ENCODE peak calls at places on chromosomes 1 and 21, in ten cellular contexts. One of them, this sample, is unnamed.

GRCh38 chr1:151639466-151639865 is 27.6 kb downstream of the SNX27 start:
- DNase-seq in Calu3: peak; percentile 15
- DNase-seq in HTR-8/SVneo: no peak
- DNase-seq in mucosa of descending colon: no peak
- DNase-seq in MV-4-11: no peak
- DNase-seq in CMK: no peak
- DNase-seq in T-helper 17 cell: no peak
- DNase-seq in activated gamma-delta T cell: no peak
- DNase-seq in stimulated activated CD4-positive, alpha-beta T cell treated with anti-CD3 and anti-CD28 coated beads, TNF-alpha, amount 100 ng/mL, for 4 hours: no peak
- DNase-seq in RPMI8226: no peak
- DNase-seq in this sample: no peak

GRCh38 chr21:35933466-35933865 is 126.9 kb downstream of the SETD4 start:
- DNase-seq in Calu3: no peak
- DNase-seq in HTR-8/SVneo: peak; percentile 64
- DNase-seq in mucosa of descending colon: no peak
- DNase-seq in MV-4-11: peak; percentile 93
- DNase-seq in CMK: no peak
- DNase-seq in T-helper 17 cell: no peak
- DNase-seq in activated gamma-delta T cell: no peak
- DNase-seq in stimulated activated CD4-positive, alpha-beta T cell treated with anti-CD3 and anti-CD28 coated beads, TNF-alpha, amount 100 ng/mL, for 4 hours: no peak
- DNase-seq in RPMI8226: no peak
- DNase-seq in this sample: no peak

GRCh38 chr21:44300262-44300959 is 558 bp downstream of the PFKL start:
- DNase-seq in Calu3: peak; percentile 67
- DNase-seq in HTR-8/SVneo: peak; percentile 45
- DNase-seq in mucosa of descending colon: peak; percentile 90
- DNase-seq in MV-4-11: peak; percentile 19
- DNase-seq in CMK: peak; percentile 72
- DNase-seq in T-helper 17 cell: peak; percentile 59
- DNase-seq in activated gamma-delta T cell: peak; percentile 46
- DNase-seq in stimulated activated CD4-positive, alpha-beta T cell treated with anti-CD3 and anti-CD28 coated beads, TNF-alpha, amount 100 ng/mL, for 4 hours: peak; percentile 34
- DNase-seq in RPMI8226: peak; percentile 71
- DNase-seq in this sample: peak; percentile 57

GRCh38 chr21:31531967-31532366 is 127.5 kb upstream of the SOD1 start:
- DNase-seq in Calu3: no peak
- DNase-seq in HTR-8/SVneo: no peak
- DNase-seq in mucosa of descending colon: no peak
- DNase-seq in MV-4-11: no peak
- DNase-seq in CMK: no peak
- DNase-seq in T-helper 17 cell: no peak
- DNase-seq in activated gamma-delta T cell: no peak
- DNase-seq in stimulated activated CD4-positive, alpha-beta T cell treated with anti-CD3 and anti-CD28 coated beads, TNF-alpha, amount 100 ng/mL, for 4 hours: no peak
- DNase-seq in RPMI8226: no peak
- DNase-seq in this sample: no peak

GRCh38 chr21:21084179-21084578 is 86.0 kb downstream of the NCAM2 start:
- DNase-seq in Calu3: no peak
- DNase-seq in HTR-8/SVneo: no peak
- DNase-seq in mucosa of descending colon: no peak
- DNase-seq in MV-4-11: no peak
- DNase-seq in CMK: no peak
- DNase-seq in T-helper 17 cell: no peak
- DNase-seq in activated gamma-delta T cell: no peak
- DNase-seq in stimulated activated CD4-positive, alpha-beta T cell treated with anti-CD3 and anti-CD28 coated beads, TNF-alpha, amount 100 ng/mL, for 4 hours: no peak
- DNase-seq in RPMI8226: no peak
- DNase-seq in this sample: no peak

GRCh38 chr21:35046880-35047229 is 2.2 kb downstream of the RUNX1 start:
- DNase-seq in Calu3: peak; percentile 32
- DNase-seq in HTR-8/SVneo: peak; percentile 45
- DNase-seq in mucosa of descending colon: no peak
- DNase-seq in MV-4-11: no peak
- DNase-seq in CMK: no peak
- DNase-seq in T-helper 17 cell: no peak
- DNase-seq in activated gamma-delta T cell: no peak
- DNase-seq in stimulated activated CD4-positive, alpha-beta T cell treated with anti-CD3 and anti-CD28 coated beads, TNF-alpha, amount 100 ng/mL, for 4 hours: no peak
- DNase-seq in RPMI8226: no peak
- DNase-seq in this sample: peak; percentile 57

GRCh38 chr1:64965239-64966157 is 851 bp downstream of the JAK1 start:
- DNase-seq in Calu3: peak; percentile 48
- DNase-seq in HTR-8/SVneo: peak; percentile 26
- DNase-seq in mucosa of descending colon: peak; percentile 80
- DNase-seq in MV-4-11: peak; percentile 9
- DNase-seq in CMK: no peak
- DNase-seq in T-helper 17 cell: peak; percentile 71
- DNase-seq in activated gamma-delta T cell: peak; percentile 73
- DNase-seq in stimulated activated CD4-positive, alpha-beta T cell treated with anti-CD3 and anti-CD28 coated beads, TNF-alpha, amount 100 ng/mL, for 4 hours: peak; percentile 34
- DNase-seq in RPMI8226: peak; percentile 80
- DNase-seq in this sample: peak; percentile 38

GRCh38 chr1:197399691-197400521 is 131.9 kb downstream of the CRB1 start:
- DNase-seq in Calu3: peak; percentile 52
- DNase-seq in HTR-8/SVneo: peak; percentile 44
- DNase-seq in mucosa of descending colon: no peak
- DNase-seq in MV-4-11: peak; percentile 71
- DNase-seq in CMK: peak; percentile 24
- DNase-seq in T-helper 17 cell: no peak
- DNase-seq in activated gamma-delta T cell: no peak
- DNase-seq in stimulated activated CD4-positive, alpha-beta T cell treated with anti-CD3 and anti-CD28 coated beads, TNF-alpha, amount 100 ng/mL, for 4 hours: no peak
- DNase-seq in RPMI8226: peak; percentile 61
- DNase-seq in this sample: peak; percentile 26

GRCh38 chr1:199931666-199932377 is 95.7 kb upstream of the NR5A2 start:
- DNase-seq in Calu3: peak; percentile 26
- DNase-seq in HTR-8/SVneo: no peak
- DNase-seq in mucosa of descending colon: no peak
- DNase-seq in MV-4-11: no peak
- DNase-seq in CMK: peak; percentile 51
- DNase-seq in T-helper 17 cell: no peak
- DNase-seq in activated gamma-delta T cell: no peak
- DNase-seq in stimulated activated CD4-positive, alpha-beta T cell treated with anti-CD3 and anti-CD28 coated beads, TNF-alpha, amount 100 ng/mL, for 4 hours: peak; percentile 2
- DNase-seq in RPMI8226: peak; percentile 55
- DNase-seq in this sample: no peak

GRCh38 chr1:53062731-53063591 is 948 bp downstream of the PODN start:
- DNase-seq in Calu3: no peak
- DNase-seq in HTR-8/SVneo: no peak
- DNase-seq in mucosa of descending colon: no peak
- DNase-seq in MV-4-11: no peak
- DNase-seq in CMK: no peak
- DNase-seq in T-helper 17 cell: no peak
- DNase-seq in activated gamma-delta T cell: no peak
- DNase-seq in stimulated activated CD4-positive, alpha-beta T cell treated with anti-CD3 and anti-CD28 coated beads, TNF-alpha, amount 100 ng/mL, for 4 hours: no peak
- DNase-seq in RPMI8226: no peak
- DNase-seq in this sample: no peak

GRCh38 chr21:32382108-32382601 is 10.7 kb downstream of the URB1 start:
- DNase-seq in Calu3: no peak
- DNase-seq in HTR-8/SVneo: peak; percentile 20
- DNase-seq in mucosa of descending colon: no peak
- DNase-seq in MV-4-11: no peak
- DNase-seq in CMK: no peak
- DNase-seq in T-helper 17 cell: no peak
- DNase-seq in activated gamma-delta T cell: no peak
- DNase-seq in stimulated activated CD4-positive, alpha-beta T cell treated with anti-CD3 and anti-CD28 coated beads, TNF-alpha, amount 100 ng/mL, for 4 hours: no peak
- DNase-seq in RPMI8226: no peak
- DNase-seq in this sample: no peak

GRCh38 chr21:17818158-17819113 is 720 bp downstream of the C21orf91 start:
- DNase-seq in Calu3: peak; percentile 13
- DNase-seq in HTR-8/SVneo: no peak
- DNase-seq in mucosa of descending colon: peak; percentile 66
- DNase-seq in MV-4-11: peak; percentile 65
- DNase-seq in CMK: no peak
- DNase-seq in T-helper 17 cell: peak; percentile 14
- DNase-seq in activated gamma-delta T cell: no peak
- DNase-seq in stimulated activated CD4-positive, alpha-beta T cell treated with anti-CD3 and anti-CD28 coated beads, TNF-alpha, amount 100 ng/mL, for 4 hours: peak; percentile 20
- DNase-seq in RPMI8226: peak; percentile 68
- DNase-seq in this sample: peak; percentile 50

GRCh38 chr1:154624756-154625643 is 17.0 kb upstream of the ADAR start:
- DNase-seq in Calu3: no peak
- DNase-seq in HTR-8/SVneo: no peak
- DNase-seq in mucosa of descending colon: no peak
- DNase-seq in MV-4-11: peak; percentile 81
- DNase-seq in CMK: no peak
- DNase-seq in T-helper 17 cell: no peak
- DNase-seq in activated gamma-delta T cell: no peak
- DNase-seq in stimulated activated CD4-positive, alpha-beta T cell treated with anti-CD3 and anti-CD28 coated beads, TNF-alpha, amount 100 ng/mL, for 4 hours: no peak
- DNase-seq in RPMI8226: peak; percentile 31
- DNase-seq in this sample: no peak

GRCh38 chr1:41122851-41123518 is 101.5 kb upstream of the SLFNL1 start:
- DNase-seq in Calu3: peak; percentile 73
- DNase-seq in HTR-8/SVneo: peak; percentile 32
- DNase-seq in mucosa of descending colon: no peak
- DNase-seq in MV-4-11: peak; percentile 27
- DNase-seq in CMK: no peak
- DNase-seq in T-helper 17 cell: no peak
- DNase-seq in activated gamma-delta T cell: no peak
- DNase-seq in stimulated activated CD4-positive, alpha-beta T cell treated with anti-CD3 and anti-CD28 coated beads, TNF-alpha, amount 100 ng/mL, for 4 hours: no peak
- DNase-seq in RPMI8226: peak; percentile 40
- DNase-seq in this sample: peak; percentile 24

GRCh38 chr1:63129184-63129583 is 193.2 kb upstream of the FOXD3 start:
- DNase-seq in Calu3: no peak
- DNase-seq in HTR-8/SVneo: no peak
- DNase-seq in mucosa of descending colon: no peak
- DNase-seq in MV-4-11: no peak
- DNase-seq in CMK: no peak
- DNase-seq in T-helper 17 cell: no peak
- DNase-seq in activated gamma-delta T cell: no peak
- DNase-seq in stimulated activated CD4-positive, alpha-beta T cell treated with anti-CD3 and anti-CD28 coated beads, TNF-alpha, amount 100 ng/mL, for 4 hours: no peak
- DNase-seq in RPMI8226: no peak
- DNase-seq in this sample: no peak

GRCh38 chr21:39034590-39035536 is 148.4 kb downstream of the PSMG1 start:
- DNase-seq in Calu3: no peak
- DNase-seq in HTR-8/SVneo: no peak
- DNase-seq in mucosa of descending colon: no peak
- DNase-seq in MV-4-11: no peak
- DNase-seq in CMK: no peak
- DNase-seq in T-helper 17 cell: no peak
- DNase-seq in activated gamma-delta T cell: no peak
- DNase-seq in stimulated activated CD4-positive, alpha-beta T cell treated with anti-CD3 and anti-CD28 coated beads, TNF-alpha, amount 100 ng/mL, for 4 hours: no peak
- DNase-seq in RPMI8226: no peak
- DNase-seq in this sample: no peak

GRCh38 chr1:33146038-33146437 is 35.8 kb downstream of the TRIM62 start:
- DNase-seq in Calu3: no peak
- DNase-seq in HTR-8/SVneo: no peak
- DNase-seq in mucosa of descending colon: no peak
- DNase-seq in MV-4-11: no peak
- DNase-seq in CMK: no peak
- DNase-seq in T-helper 17 cell: no peak
- DNase-seq in activated gamma-delta T cell: no peak
- DNase-seq in stimulated activated CD4-positive, alpha-beta T cell treated with anti-CD3 and anti-CD28 coated beads, TNF-alpha, amount 100 ng/mL, for 4 hours: no peak
- DNase-seq in RPMI8226: no peak
- DNase-seq in this sample: no peak

GRCh38 chr1:228285661-228286504 is 78.0 kb downstream of the OBSCN start:
- DNase-seq in Calu3: no peak
- DNase-seq in HTR-8/SVneo: no peak
- DNase-seq in mucosa of descending colon: peak; percentile 8
- DNase-seq in MV-4-11: no peak
- DNase-seq in CMK: no peak
- DNase-seq in T-helper 17 cell: no peak
- DNase-seq in activated gamma-delta T cell: no peak
- DNase-seq in stimulated activated CD4-positive, alpha-beta T cell treated with anti-CD3 and anti-CD28 coated beads, TNF-alpha, amount 100 ng/mL, for 4 hours: no peak
- DNase-seq in RPMI8226: no peak
- DNase-seq in this sample: no peak

GRCh38 chr1:8419172-8419571 is 101.3 kb downstream of the SLC45A1 start:
- DNase-seq in Calu3: no peak
- DNase-seq in HTR-8/SVneo: no peak
- DNase-seq in mucosa of descending colon: no peak
- DNase-seq in MV-4-11: peak; percentile 19
- DNase-seq in CMK: no peak
- DNase-seq in T-helper 17 cell: no peak
- DNase-seq in activated gamma-delta T cell: no peak
- DNase-seq in stimulated activated CD4-positive, alpha-beta T cell treated with anti-CD3 and anti-CD28 coated beads, TNF-alpha, amount 100 ng/mL, for 4 hours: no peak
- DNase-seq in RPMI8226: no peak
- DNase-seq in this sample: no peak

GRCh38 chr21:39696620-39697019 is 48.4 kb upstream of the IGSF5 start:
- DNase-seq in Calu3: no peak
- DNase-seq in HTR-8/SVneo: no peak
- DNase-seq in mucosa of descending colon: peak; percentile 51
- DNase-seq in MV-4-11: no peak
- DNase-seq in CMK: no peak
- DNase-seq in T-helper 17 cell: no peak
- DNase-seq in activated gamma-delta T cell: no peak
- DNase-seq in stimulated activated CD4-positive, alpha-beta T cell treated with anti-CD3 and anti-CD28 coated beads, TNF-alpha, amount 100 ng/mL, for 4 hours: no peak
- DNase-seq in RPMI8226: no peak
- DNase-seq in this sample: no peak

GRCh38 chr21:46213620-46214286 is 14.8 kb downstream of the LSS start:
- DNase-seq in Calu3: no peak
- DNase-seq in HTR-8/SVneo: no peak
- DNase-seq in mucosa of descending colon: peak; percentile 9
- DNase-seq in MV-4-11: no peak
- DNase-seq in CMK: no peak
- DNase-seq in T-helper 17 cell: no peak
- DNase-seq in activated gamma-delta T cell: no peak
- DNase-seq in stimulated activated CD4-positive, alpha-beta T cell treated with anti-CD3 and anti-CD28 coated beads, TNF-alpha, amount 100 ng/mL, for 4 hours: no peak
- DNase-seq in RPMI8226: no peak
- DNase-seq in this sample: no peak

GRCh38 chr1:91809267-91809666 is 76.7 kb downstream of the TGFBR3 start:
- DNase-seq in Calu3: no peak
- DNase-seq in HTR-8/SVneo: no peak
- DNase-seq in mucosa of descending colon: no peak
- DNase-seq in MV-4-11: peak; percentile 43
- DNase-seq in CMK: no peak
- DNase-seq in T-helper 17 cell: no peak
- DNase-seq in activated gamma-delta T cell: no peak
- DNase-seq in stimulated activated CD4-positive, alpha-beta T cell treated with anti-CD3 and anti-CD28 coated beads, TNF-alpha, amount 100 ng/mL, for 4 hours: no peak
- DNase-seq in RPMI8226: no peak
- DNase-seq in this sample: no peak

GRCh38 chr1:204453141-204453772 is 41.3 kb downstream of the PIK3C2B start:
- DNase-seq in Calu3: no peak
- DNase-seq in HTR-8/SVneo: no peak
- DNase-seq in mucosa of descending colon: no peak
- DNase-seq in MV-4-11: no peak
- DNase-seq in CMK: no peak
- DNase-seq in T-helper 17 cell: peak; percentile 60
- DNase-seq in activated gamma-delta T cell: no peak
- DNase-seq in stimulated activated CD4-positive, alpha-beta T cell treated with anti-CD3 and anti-CD28 coated beads, TNF-alpha, amount 100 ng/mL, for 4 hours: peak; percentile 69
- DNase-seq in RPMI8226: no peak
- DNase-seq in this sample: no peak